ENCODE peak calls at places on chromosomes 2 and 18, in five cellular contexts. D, K, J, R and E are unnamed samples.

GRCh38 chr2:98412751-98413445 is 31.8 kb upstream of the INPP4A start:
- DNase-seq in J (no peak), K (no peak), D (no peak), R (peak), E (peak)

GRCh38 chr2:86436328-86436727 is 4.8 kb upstream of the KDM3A start:
- DNase-seq in J (no peak), R (no peak), D (no peak), K (no peak), E (no peak)

GRCh38 chr2:91442246-91442905 is 2750.9 kb downstream of the RPIA start:
- DNase-seq in K (no peak), D (no peak), J (no peak), R (no peak), E (no peak)

GRCh38 chr2:105393373-105394055 is 5.3 kb downstream of the FHL2 start:
- DNase-seq in R (no peak), D (no peak), K (no peak), J (no peak), E (no peak)

GRCh38 chr18:11167778-11168177 is 18.4 kb upstream of the PIEZO2 start:
- DNase-seq in J (peak), R (no peak), D (peak), K (no peak), E (no peak)

GRCh38 chr2:108575132-108575966 is 41.1 kb downstream of the LIMS1 start:
- DNase-seq in K (no peak), R (peak), D (no peak), J (peak), E (no peak)

GRCh38 chr2:120780402-120780801 is 44.7 kb downstream of the GLI2 start:
- DNase-seq in R (no peak), D (no peak), J (no peak), K (no peak), E (no peak)

GRCh38 chr2:211455225-211455841 is 898.9 kb downstream of the CPS1 start:
- DNase-seq in J (peak), D (no peak), R (peak), K (peak), E (no peak)

GRCh38 chr18:28138816-28139215 is 38.1 kb downstream of the CDH2 start:
- DNase-seq in J (no peak), R (no peak), D (no peak), K (no peak), E (no peak)

GRCh38 chr2:53652131-53652530 is 115.5 kb upstream of the CHAC2 start:
- DNase-seq in D (no peak), J (no peak), R (no peak), K (no peak), E (no peak)

GRCh38 chr2:156944871-156945270 is 312.6 kb upstream of the GALNT5 start:
- DNase-seq in R (no peak), D (no peak), J (no peak), K (no peak), E (no peak)

GRCh38 chr2:168518555-168519066 is 62.5 kb downstream of the CERS6 start:
- DNase-seq in K (no peak), J (no peak), R (no peak), D (no peak), E (no peak)

GRCh38 chr18:7878265-7879173 is 311.4 kb downstream of the PTPRM start:
- DNase-seq in J (no peak), D (no peak), R (no peak), K (no peak), E (no peak)

GRCh38 chr2:96526615-96527014 is 9.9 kb upstream of the ARID5A start:
- DNase-seq in R (no peak), J (no peak), K (no peak), D (no peak), E (no peak)

GRCh38 chr18:12534820-12535219 is 123.1 kb downstream of the SPIRE1 start:
- DNase-seq in J (no peak), K (no peak), D (no peak), R (no peak), E (no peak)

GRCh38 chr18:12532661-12533060 is 124.9 kb downstream of the PRELID3A start:
- DNase-seq in J (no peak), K (no peak), D (no peak), R (no peak), E (no peak)

DNA sequence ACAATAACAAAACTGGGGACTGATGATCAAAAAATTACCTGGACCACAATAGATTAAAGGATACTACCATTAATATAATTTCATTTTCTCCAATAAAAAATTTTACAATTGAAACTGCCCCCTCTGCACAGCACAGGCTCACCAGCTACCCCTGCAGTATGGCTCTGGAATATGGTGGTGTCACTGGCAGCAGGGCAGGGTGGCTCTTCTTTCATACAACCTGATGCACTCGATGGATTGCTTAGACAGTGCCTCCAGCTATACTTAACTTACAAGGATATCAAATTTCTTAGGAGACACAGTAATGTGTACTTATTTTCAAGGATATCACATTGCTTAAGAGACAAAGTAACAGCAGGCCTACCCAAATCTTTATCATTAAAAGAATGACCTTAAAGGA is 124.0 kb downstream of the PRELID3A start:
- DNase-seq in J (no peak), R (no peak), K (no peak), D (no peak), E (no peak)
- TF ChIP-seq CTCF in J (no peak), R (peak), K (no peak), D (no peak), E (no peak)

GRCh38 chr2:100561191-100561590 is 1.6 kb upstream of the PDCL3 start:
- DNase-seq in D (no peak), J (no peak), R (no peak), K (no peak), E (no peak)

GRCh38 chr2:100563407-100564247 is 834 bp downstream of the PDCL3 start:
- DNase-seq in D (no peak), R (no peak), J (no peak), K (no peak), E (no peak)

GRCh38 chr2:100560431-100560830 is 2.4 kb upstream of the PDCL3 start:
- DNase-seq in R (no peak), D (no peak), J (no peak), K (no peak), E (no peak)

DNA sequence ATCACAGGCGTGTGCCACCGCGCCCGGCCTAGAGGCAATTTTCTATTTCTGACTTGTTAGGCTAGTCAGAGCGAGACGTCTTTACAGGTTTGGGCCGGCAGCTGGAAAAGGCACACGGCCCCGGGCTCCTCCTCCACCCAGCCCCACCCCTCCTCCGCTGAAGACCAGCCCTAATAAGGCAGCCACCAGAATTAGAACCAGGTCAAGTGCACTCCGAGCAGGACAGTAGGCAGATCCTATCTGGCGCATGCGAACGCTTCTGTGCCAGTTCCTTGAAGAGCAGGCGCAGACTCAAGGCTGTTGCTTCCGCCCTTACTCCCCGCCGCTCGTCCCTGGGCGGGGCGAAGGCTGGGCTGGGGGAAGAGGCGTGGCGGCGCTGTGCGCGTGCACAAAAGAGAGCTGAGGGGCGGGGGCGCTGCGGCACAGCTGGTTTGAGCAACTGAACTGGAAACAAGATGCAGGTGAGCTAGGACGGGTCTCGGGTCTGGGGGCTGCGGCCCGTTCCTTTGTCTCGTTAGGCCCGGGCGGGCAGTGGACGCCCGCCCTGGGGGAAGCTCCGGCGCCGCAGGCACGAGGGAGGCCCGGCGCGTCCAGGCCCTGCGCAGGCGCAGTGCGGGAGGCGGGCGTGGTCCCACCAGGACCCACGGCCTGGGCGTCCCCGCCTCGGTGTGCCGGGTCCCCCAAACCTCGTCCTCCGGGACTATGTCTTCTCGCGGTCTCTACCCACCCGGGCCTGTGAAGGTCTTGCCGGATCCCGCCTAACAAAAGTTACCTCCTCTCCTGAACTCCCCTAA is at the start of gene PDCL3:
- DNase-seq in R (peak), K (peak), D (peak), J (peak), E (peak)
- TF ChIP-seq CTCF in R (peak), K (peak), D (peak), J (peak), E (no peak)

GRCh38 chr2:162795312-162795711 is 43.3 kb downstream of the KCNH7 start:
- DNase-seq in D (no peak), J (no peak), K (no peak), R (no peak), E (no peak)
- TF ChIP-seq CTCF in D (no peak), J (no peak), K (no peak), R (no peak), E (no peak)

GRCh38 chr2:100245681-100246080 is 76.6 kb downstream of the LONRF2 start:
- DNase-seq in J (no peak), D (no peak), K (no peak), R (no peak), E (no peak)

GRCh38 chr2:100248044-100248330 is 74.3 kb downstream of the LONRF2 start:
- DNase-seq in R (peak), D (no peak), K (no peak), J (no peak), E (no peak)

GRCh38 chr2:100244881-100245605 is 77.3 kb downstream of the LONRF2 start:
- DNase-seq in J (no peak), D (peak), R (no peak), K (no peak), E (no peak)

GRCh38 chr2:100247256-100248043 is 74.9 kb downstream of the LONRF2 start:
- DNase-seq in R (peak), D (no peak), J (no peak), K (no peak), E (no peak)

DNA sequence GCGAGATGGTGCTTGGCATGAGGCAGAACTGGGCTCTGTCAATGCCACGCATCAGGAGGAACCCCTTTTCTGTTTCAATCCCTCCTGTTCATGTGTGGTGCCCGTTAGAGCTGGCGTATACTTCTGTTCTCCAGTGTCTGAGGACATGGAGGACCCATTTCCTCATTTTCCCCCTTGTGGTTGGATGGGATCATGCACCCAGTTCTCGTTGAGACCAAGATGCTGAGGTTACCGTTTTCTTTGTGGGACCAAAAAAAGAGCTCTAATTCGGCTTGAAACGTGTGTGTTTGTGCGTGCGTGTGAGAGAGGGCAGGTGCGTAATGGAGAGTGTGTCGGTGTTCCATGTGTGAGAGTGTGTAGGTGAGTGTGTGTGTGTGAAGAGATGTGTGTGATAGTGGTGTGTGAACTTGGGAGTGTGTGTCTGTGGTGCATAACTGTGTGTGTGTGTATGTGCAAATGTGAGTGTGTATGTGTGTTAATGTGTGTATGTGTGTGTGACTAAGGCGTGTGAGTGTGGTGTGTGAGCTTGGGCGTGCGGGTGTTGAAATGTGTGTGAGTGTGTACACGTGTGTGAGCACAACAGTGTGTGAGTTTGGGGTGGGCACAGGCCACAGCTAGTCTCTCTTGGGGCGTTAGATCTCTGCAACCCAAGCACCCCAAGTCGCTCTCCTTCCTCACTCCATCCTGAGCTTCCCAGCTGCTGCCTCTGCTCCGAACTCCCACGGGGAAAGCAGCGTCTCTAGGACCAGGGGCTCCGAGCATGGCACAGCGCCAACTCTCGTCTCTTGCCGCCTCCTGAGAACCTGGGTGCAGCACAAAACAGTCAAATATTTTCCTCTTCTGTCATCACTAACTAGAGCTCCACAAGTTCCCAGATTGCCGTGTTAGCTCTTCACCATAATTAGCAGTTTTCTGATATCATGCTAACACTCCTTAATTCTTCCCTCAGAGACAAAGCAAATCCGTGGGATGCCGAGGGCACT is 75.8 kb downstream of the LONRF2 start:
- DNase-seq in R (peak), D (no peak), K (no peak), J (no peak), E (no peak)
- TF ChIP-seq CTCF in R (peak), D (peak), K (peak), J (peak), E (no peak)

DNA sequence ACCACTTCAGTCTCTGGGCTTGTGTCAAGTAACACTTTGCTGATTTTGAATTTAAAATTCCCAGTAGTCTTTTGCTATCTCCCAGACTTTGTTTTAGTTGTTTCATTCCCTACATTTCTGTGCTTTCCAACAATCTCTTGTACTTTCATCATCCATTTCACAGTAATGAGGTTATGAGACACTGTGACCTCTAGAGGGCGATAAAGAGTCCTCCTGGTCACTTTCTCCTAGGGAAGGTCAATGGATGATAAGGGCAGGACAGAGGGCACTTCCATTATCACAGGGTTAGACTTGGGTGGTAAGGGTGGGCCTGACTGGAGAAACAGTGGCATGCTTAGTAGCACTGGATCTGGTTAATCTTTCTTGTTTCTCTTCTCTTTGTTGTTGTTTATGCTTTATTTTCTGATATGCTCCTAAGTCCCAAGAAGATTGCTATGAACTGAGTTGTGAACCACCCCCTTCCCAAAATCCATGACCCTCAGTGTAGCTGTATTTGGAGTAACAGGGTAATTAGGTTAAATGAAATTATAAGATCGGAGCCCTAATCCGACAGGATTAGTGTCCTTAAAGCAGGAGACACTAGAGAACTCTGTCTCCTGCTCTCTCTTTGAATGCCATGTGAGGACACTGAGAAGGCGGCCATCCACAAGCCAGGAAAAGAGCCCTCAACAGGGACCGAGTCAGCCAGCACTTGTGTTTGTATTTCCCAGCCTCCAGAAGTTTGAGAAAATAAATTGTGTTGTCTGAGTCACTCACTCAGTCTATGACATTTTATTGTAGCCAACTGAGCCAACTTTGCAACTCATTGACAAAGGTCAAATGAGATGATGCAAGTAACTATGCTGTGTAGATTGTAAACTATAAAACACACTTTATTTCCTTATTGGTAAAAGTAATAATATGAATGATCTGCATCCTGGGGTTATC is 779.2 kb downstream of the CNTNAP5 start:
- DNase-seq in K (no peak), D (no peak), R (peak), J (no peak), E (no peak)
- TF ChIP-seq CTCF in K (peak), D (peak), R (peak), J (peak), E (peak)